ENCODE peak calls at places on chromosomes 5 and 9, in six cellular contexts. W, R, J, G, H and Q are unnamed samples.

GRCh38 chr5:65483474-65484346 is 2.0 kb upstream of the ADAMTS6 start:
- DNase-seq in W (peak; percentile 32), R (peak; percentile 76), J (no peak), G (no peak), H (peak; percentile 85), Q (no peak)

GRCh38 chr9:116809656-116810055 is 122.6 kb downstream of the TRIM32 start:
- DNase-seq in W (no peak), R (no peak), J (no peak), G (no peak), H (no peak), Q (no peak)

GRCh38 chr9:91515074-91515687 is 91.5 kb upstream of the NFIL3 start:
- DNase-seq in W (peak; percentile 73), R (peak; percentile 78), J (peak; percentile 19), G (no peak), H (peak; percentile 66), Q (no peak)

GRCh38 chr5:164052536-164053090 is 547.2 kb downstream of the MAT2B start:
- DNase-seq in W (no peak), R (no peak), J (no peak), G (no peak), H (no peak), Q (no peak)

GRCh38 chr5:9594913-9595312 is 35.2 kb downstream of the TAS2R1 start:
- DNase-seq in W (no peak), R (no peak), J (no peak), G (no peak), H (no peak), Q (no peak)

GRCh38 chr9:72812622-72813111 is 140.2 kb downstream of the ALDH1A1 start:
- DNase-seq in W (no peak), R (no peak), J (no peak), G (no peak), H (no peak), Q (no peak)

GRCh38 chr5:116444373-116445058 is 130.1 kb downstream of the SEMA6A start:
- DNase-seq in W (no peak), R (no peak), J (no peak), G (no peak), H (no peak), Q (no peak)

GRCh38 chr9:135478858-135479468 is 619 bp upstream of the PPP1R26 start:
- DNase-seq in W (no peak), R (peak; percentile 65), J (peak; percentile 34), G (no peak), H (peak; percentile 37), Q (no peak)

GRCh38 chr5:59763545-59763944 is 130.0 kb downstream of the PDE4D start:
- DNase-seq in W (no peak), R (no peak), J (no peak), G (no peak), H (no peak), Q (no peak)